ENCODE peak calls at places on chromosomes 1 and 21, in four cellular contexts. H is neural progenitor cell, B is fibroblast of lung, P is HFF-Myc. K is an unnamed sample.

GRCh38 chr1:167342846-167343245 is 122.2 kb downstream of the POU2F1 start:
- DNase-seq in H (no peak), B (no peak), P (no peak), K (no peak)

GRCh38 chr21:36706951-36707762 is 8.2 kb downstream of the SIM2 start:
- DNase-seq in H (peak), B (peak), P (no peak), K (no peak)

GRCh38 chr1:86104606-86105532 is 51.7 kb downstream of the COL24A1 start:
- DNase-seq in H (no peak), B (no peak), P (no peak), K (peak)

GRCh38 chr1:10286244-10286643 is 75.9 kb downstream of the KIF1B start:
- DNase-seq in H (no peak), B (peak), P (no peak), K (no peak)

GRCh38 chr1:62052946-62053345 is 141.7 kb upstream of the L1TD1 start:
- DNase-seq in H (no peak), B (no peak), P (no peak), K (no peak)

GRCh38 chr21:45539046-45539795 is 3.0 kb downstream of the SLC19A1 start:
- DNase-seq in H (no peak), B (no peak), P (no peak), K (no peak)

GRCh38 chr1:171252482-171252881 is 4.2 kb downstream of the FMO1 start:
- DNase-seq in H (peak), B (no peak), P (no peak), K (no peak)

GRCh38 chr1:234745844-234746797 is 136.1 kb upstream of the IRF2BP2 start:
- DNase-seq in H (peak), B (no peak), P (no peak), K (no peak)

GRCh38 chr1:93584238-93585003 is 97.2 kb downstream of the BCAR3 start:
- DNase-seq in H (no peak), B (no peak), P (no peak), K (no peak)

GRCh38 chr1:221704291-221704690 is 37.6 kb downstream of the DUSP10 start:
- DNase-seq in H (no peak), B (no peak), P (no peak), K (no peak)

GRCh38 chr1:150765229-150765976 is at the start of gene CTSS:
- DNase-seq in H (no peak), B (peak), P (peak), K (no peak)

GRCh38 chr1:67824771-67825170 is 8.5 kb downstream of the GNG12 start:
- DNase-seq in H (no peak), B (no peak), P (no peak), K (no peak)

GRCh38 chr1:112961072-112961471 is 5.1 kb upstream of the SLC16A1 start:
- DNase-seq in H (no peak), B (no peak), P (no peak), K (no peak)

GRCh38 chr1:145846191-145846590 is 761 bp downstream of the NUDT17 start:
- DNase-seq in H (peak), B (peak), P (no peak), K (no peak)

GRCh38 chr1:211734359-211734758 is 58.9 kb upstream of the NEK2 start:
- DNase-seq in H (no peak), B (no peak), P (no peak), K (no peak)

GRCh38 chr1:173052681-173053196 is 2.0 kb upstream of the TNFSF18 start:
- DNase-seq in H (no peak), B (no peak), P (no peak), K (peak)

GRCh38 chr1:53502641-53503432 is 43.6 kb downstream of the DMRTB1 start:
- DNase-seq in H (peak), B (no peak), P (no peak), K (no peak)

GRCh38 chr21:37546949-37547614 is 180.5 kb downstream of the DYRK1A start:
- DNase-seq in H (no peak), B (no peak), P (no peak), K (no peak)

GRCh38 chr1:196425513-196425912 is 182.7 kb downstream of the KCNT2 start:
- DNase-seq in H (no peak), B (no peak), P (no peak), K (no peak)

GRCh38 chr1:160708118-160708517 is 3.5 kb downstream of the CD48 start:
- DNase-seq in H (no peak), B (no peak), P (no peak), K (no peak)

GRCh38 chr1:213326666-213327317 is 275.8 kb downstream of the RPS6KC1 start:
- DNase-seq in H (no peak), B (peak), P (no peak), K (no peak)

GRCh38 chr1:70188522-70188921 is 16.9 kb downstream of the LRRC40 start:
- DNase-seq in H (no peak), B (no peak), P (no peak), K (no peak)

GRCh38 chr1:150548632-150549495 is at the start of gene ADAMTSL4:
- DNase-seq in H (peak), B (peak), P (no peak), K (no peak)

GRCh38 chr1:116726872-116727271 is 27.4 kb upstream of the CD2 start:
- DNase-seq in H (no peak), B (no peak), P (no peak), K (no peak)

GRCh38 chr1:239725371-239725770 is 339.0 kb downstream of the CHRM3 start:
- DNase-seq in H (no peak), B (no peak), P (no peak), K (no peak)

GRCh38 chr1:16434501-16434900 is 2.7 kb downstream of the SPATA21 start:
- DNase-seq in H (no peak), B (no peak), P (no peak), K (no peak)

GRCh38 chr21:34820051-34820450 is 151.3 kb downstream of the CLIC6 start:
- DNase-seq in H (no peak), B (no peak), P (no peak), K (no peak)

GRCh38 chr1:84632975-84633427 is 57.3 kb downstream of the SSX2IP start:
- DNase-seq in H (no peak), B (peak), P (no peak), K (peak)

GRCh38 chr1:110243581-110243980 is 33.5 kb downstream of the KCNC4 start:
- DNase-seq in H (peak), B (no peak), P (no peak), K (no peak)

GRCh38 chr1:78075621-78076020 is 29.9 kb downstream of the GIPC2 start:
- DNase-seq in H (no peak), B (no peak), P (peak), K (no peak)

GRCh38 chr1:22652881-22653316 is at the start of gene C1QB:
- DNase-seq in H (no peak), B (no peak), P (no peak), K (no peak)

GRCh38 chr1:208241541-208241940 is 2.6 kb downstream of the PLXNA2 start:
- DNase-seq in H (no peak), B (no peak), P (no peak), K (no peak)

GRCh38 chr1:33220701-33221384 is 35.4 kb upstream of the ZNF362 start:
- DNase-seq in H (peak), B (no peak), P (no peak), K (no peak)

GRCh38 chr1:161176468-161177111 is 717 bp downstream of the B4GALT3 start:
- DNase-seq in H (no peak), B (no peak), P (no peak), K (no peak)

GRCh38 chr21:38669186-38669585 is 136.5 kb upstream of the ETS2 start:
- DNase-seq in H (peak), B (peak), P (no peak), K (peak)

GRCh38 chr1:198829948-198830347 is 191.1 kb downstream of the PTPRC start:
- DNase-seq in H (peak), B (peak), P (no peak), K (no peak)

GRCh38 chr1:4422496-4423289 is 231.7 kb upstream of the AJAP1 start:
- DNase-seq in H (peak), B (no peak), P (no peak), K (no peak)

GRCh38 chr1:25623731-25624130 is 7.1 kb downstream of the MAN1C1 start:
- DNase-seq in H (no peak), B (no peak), P (no peak), K (no peak)

DNA sequence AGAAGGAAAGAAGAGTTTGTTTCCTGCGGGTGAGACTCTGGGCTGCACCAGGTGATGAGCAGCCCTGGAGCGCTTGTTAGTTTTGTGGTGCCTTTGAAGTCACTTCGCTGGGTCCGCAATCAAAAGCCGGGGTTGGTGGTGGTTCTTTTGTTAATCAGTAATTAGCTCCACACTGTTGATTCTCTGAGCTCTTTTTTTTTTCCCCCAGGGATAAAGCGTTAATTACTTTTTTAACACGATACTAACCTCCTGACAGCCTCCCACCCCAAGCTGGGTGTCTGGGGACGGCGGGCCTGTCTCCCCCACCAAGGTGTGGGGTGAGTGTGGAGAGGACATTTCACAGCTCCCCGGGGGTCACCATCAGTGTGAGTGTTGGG is 56.6 kb downstream of the AGPAT3 start:
- DNase-seq in H (peak), B (no peak), P (no peak), K (no peak)
- H3K4me3 ChIP-seq in H (no peak), B (no peak), P (no peak), K (no peak)

DNA sequence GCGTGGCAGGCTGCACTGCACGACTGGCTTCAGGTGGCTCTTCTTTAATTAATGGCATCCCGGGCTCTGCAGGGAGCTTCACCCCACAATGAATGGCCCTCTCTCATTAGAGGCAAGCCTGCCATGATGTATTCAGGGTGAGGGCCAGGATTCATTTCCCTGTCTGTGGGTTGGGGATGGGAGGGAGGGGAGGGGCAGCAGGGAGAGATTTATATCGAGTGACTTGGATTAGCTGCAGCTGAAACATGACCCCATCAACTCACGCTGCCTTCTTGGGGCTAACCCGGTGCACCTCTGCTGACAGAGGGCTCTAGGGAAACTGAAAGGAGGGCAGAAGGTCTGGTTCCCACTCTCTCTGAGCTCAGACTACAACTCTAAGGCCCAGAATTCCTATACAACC is 54.2 kb downstream of the ERI3 start:
- DNase-seq in H (peak), B (no peak), P (no peak), K (no peak)
- TF ChIP-seq CTCF in H (no peak), B (no peak), P (no peak), K (no peak)

GRCh38 chr1:3070304-3070653 is 1.3 kb downstream of the PRDM16 start:
- DNase-seq in H (peak), B (no peak), P (no peak), K (no peak)
- H3K4me3 ChIP-seq in H (peak), B (no peak), P (peak), K (no peak)

DNA sequence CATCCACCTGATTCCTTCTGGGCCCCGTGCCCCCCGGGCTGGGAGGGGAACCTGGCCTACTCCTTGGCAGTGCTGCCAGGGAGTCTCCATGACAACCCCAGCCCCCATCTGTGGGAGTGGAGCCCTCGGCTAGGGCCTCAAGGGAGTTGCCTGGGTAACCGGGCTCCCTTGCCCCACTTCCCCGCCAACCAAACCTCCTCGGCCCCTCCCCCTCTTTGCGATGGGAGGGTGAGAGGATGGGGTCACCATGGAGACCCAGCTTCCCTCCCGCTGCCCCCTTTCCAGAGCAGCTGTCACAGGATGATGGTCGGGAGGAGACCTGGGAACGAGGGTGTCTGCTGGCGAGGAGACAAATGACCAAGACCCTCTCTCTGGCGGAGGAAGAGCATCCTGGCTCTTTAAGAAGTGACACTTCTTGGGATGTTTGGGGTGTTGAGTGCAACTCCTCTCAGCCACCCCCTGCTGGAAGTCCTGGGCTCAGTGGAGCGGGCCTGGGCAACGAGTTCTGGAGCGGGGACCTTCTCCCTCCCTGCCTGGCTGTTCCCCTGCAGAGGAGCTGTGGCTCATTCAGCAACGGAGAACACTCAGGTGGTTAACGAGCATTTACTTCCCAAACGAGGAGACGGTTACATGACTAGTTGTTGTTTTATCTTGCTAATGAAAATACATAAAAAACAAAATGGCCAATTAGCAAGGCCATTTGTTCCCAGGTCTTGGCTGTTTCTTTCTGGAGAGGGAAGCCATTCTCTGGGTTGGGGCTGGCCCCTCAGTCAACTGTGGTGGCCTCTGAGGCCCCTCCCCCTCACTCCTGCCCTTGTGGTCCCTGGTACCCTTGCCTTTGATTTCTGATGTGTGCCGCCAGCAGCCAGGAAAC is 82.8 kb downstream of the UBIAD1 start:
- DNase-seq in H (peak), B (no peak), P (no peak), K (no peak)
- TF ChIP-seq CTCF in H (peak), B (no peak), P (no peak), K (no peak)

DNA sequence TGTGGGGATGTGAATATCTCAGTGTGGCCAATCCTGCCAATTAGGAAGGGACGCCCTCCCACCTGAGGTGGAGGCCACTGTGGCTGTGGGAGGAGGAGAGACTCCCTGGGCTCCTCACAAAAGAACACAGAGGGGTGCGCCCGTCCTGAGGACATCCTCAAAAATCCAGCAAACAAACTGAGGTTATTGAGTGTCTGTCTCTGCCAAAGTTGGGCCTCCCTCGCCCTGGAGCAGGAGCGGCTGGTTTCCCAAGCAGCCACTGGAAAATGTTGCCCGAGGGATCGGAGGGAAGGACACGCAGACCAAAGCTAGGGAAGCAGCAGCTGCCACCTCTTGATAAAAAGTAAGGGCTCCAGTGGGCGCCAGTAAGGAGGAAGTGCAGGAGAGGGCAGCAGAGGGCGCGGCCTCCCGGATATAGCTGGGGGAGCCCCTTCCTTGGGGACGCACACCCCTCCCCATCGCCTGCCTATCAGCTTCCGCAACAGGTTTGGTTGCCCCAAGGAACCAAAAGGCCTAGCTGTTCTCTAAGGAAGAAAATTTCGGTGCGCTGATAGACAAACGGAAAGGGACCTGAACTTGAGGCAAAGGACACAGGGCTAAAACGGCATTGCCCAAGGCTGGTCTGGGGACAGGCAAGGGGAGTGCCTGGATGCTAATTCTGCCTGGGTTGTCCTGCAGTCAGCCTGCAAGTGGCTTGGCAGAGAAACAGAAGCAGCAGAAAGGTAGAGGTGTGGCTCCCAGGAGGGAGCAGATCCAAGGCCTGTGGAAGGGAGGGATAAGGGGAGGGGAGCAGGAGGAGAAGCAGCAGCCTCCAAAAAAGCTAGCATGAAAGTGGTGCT is 1.7 kb upstream of the GRIK3 start:
- DNase-seq in H (peak), B (no peak), P (no peak), K (no peak)
- H3K4me3 ChIP-seq in H (peak), B (no peak), P (no peak), K (no peak)

DNA sequence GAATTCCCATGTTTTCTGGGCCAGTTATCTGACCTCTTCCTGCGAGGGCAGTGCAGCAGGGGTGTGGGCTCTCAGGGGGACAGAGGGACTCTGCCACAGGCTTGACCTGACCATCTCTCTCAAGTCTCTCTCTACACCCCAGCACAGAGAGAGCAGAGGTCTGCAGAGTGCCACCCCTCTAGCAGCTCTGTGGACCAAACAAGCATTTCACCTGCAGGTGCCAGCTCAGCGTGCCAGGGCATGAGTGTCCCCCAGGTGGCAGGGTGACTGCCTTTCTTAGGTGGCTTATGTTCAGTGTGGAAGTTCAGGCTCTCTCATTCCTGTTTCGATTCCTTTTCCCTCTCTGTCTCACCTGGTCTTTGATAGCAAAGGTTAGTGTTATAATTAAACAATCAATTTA is 191.3 kb downstream of the CACNA1E start:
- DNase-seq in H (no peak), B (no peak), P (no peak), K (no peak)
- TF ChIP-seq CTCF in H (no peak), B (no peak), P (no peak), K (peak)

GRCh38 chr1:20185834-20186782 is at the start of the genes PLA2G2C and UBXN10:
- DNase-seq in H (peak), B (no peak), P (no peak), K (no peak)
- H3K4me3 ChIP-seq in H (peak), B (peak), P (no peak), K (no peak)

DNA sequence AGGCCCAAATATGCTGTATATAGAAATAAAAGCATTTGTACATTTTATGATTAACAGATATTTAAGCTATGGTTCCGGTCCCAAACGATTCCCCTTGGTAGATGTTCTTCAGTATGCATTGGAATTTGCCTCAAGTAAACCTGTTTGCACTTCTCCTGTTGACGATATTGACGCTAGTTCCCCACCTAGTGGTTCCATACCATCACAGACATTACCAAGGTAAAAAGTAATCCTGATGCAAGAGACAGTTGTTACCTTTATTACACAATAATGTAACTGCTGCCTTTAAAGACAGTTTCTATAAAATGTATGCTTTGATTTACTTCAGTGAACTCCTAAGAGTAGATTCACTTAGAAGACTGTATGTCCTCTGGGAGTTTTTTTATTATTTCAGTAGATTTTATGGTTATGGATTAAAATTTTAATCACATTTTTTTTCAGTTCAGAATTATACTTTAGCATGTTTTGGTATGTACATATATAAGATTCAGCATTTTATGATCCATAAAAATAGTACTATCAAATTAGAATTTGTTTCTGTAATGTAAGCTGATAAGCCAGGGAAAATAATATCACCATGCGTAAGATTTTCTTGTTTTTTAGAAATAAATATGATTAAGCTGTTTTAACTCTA is 96.5 kb downstream of the USP25 start:
- DNase-seq in H (peak), B (peak), P (peak), K (peak)
- TF ChIP-seq CTCF in H (peak), B (peak), P (peak), K (peak)